ENCODE peak calls at places on chromosomes 6 and 20, in ten cellular contexts. V is AG09319, S is choroid plexus epithelial cell, L is ovary, C is OCI-LY7, J is epithelial cell of esophagus, E is heart left ventricle, G is omental fat pad, F is lower leg skin, D is hepatocyte. M is an unnamed sample.
A peak's percentile ranks its signal among the peaks of the same experiment; 100 is the strongest.

GRCh38 chr20:7893019-7893730 is 47.1 kb downstream of the HAO1 start:
- DNase-seq in V (no peak), S (no peak), L (no peak), C (no peak), J (peak; percentile 72), E (no peak), G (no peak), F (no peak), D (no peak), M (no peak)

GRCh38 chr6:159977242-159978214 is 8.6 kb downstream of the IGF2R start:
- DNase-seq in V (no peak), S (peak; percentile 51), L (peak; percentile 69), C (no peak), J (no peak), E (peak; percentile 62), G (no peak), F (no peak), D (no peak), M (no peak)

GRCh38 chr20:51036226-51036625 is 13.3 kb upstream of the KCNG1 start:
- DNase-seq in V (no peak), S (no peak), L (no peak), C (no peak), J (no peak), E (no peak), G (no peak), F (no peak), D (no peak), M (no peak)

GRCh38 chr20:49724637-49725606 is 11.2 kb upstream of the B4GALT5 start:
- DNase-seq in V (no peak), S (peak; percentile 85), L (peak; percentile 50), C (peak; percentile 44), J (peak; percentile 38), E (peak; percentile 76), G (no peak), F (peak; percentile 27), D (no peak), M (no peak)

GRCh38 chr20:11686900-11687543 is 230.7 kb upstream of the BTBD3 start:
- DNase-seq in V (no peak), S (peak; percentile 17), L (peak; percentile 46), C (no peak), J (no peak), E (peak; percentile 18), G (no peak), F (no peak), D (peak; percentile 46), M (no peak)

GRCh38 chr6:149897855-149898744 is at the start of gene RAET1E:
- DNase-seq in V (no peak), S (no peak), L (peak; percentile 31), C (peak; percentile 35), J (peak; percentile 39), E (no peak), G (no peak), F (no peak), D (no peak), M (no peak)

GRCh38 chr6:119544325-119545150 is 195.0 kb upstream of the MAN1A1 start:
- DNase-seq in V (no peak), S (no peak), L (no peak), C (no peak), J (no peak), E (no peak), G (no peak), F (no peak), D (peak; percentile 5), M (no peak)

GRCh38 chr20:53971096-53971683 is 99.2 kb downstream of the BCAS1 start:
- DNase-seq in V (no peak), S (no peak), L (no peak), C (no peak), J (no peak), E (no peak), G (no peak), F (no peak), D (no peak), M (no peak)

GRCh38 chr6:1958257-1958656 is 287.1 kb downstream of the GMDS start:
- DNase-seq in V (no peak), S (no peak), L (no peak), C (no peak), J (peak; percentile 75), E (no peak), G (no peak), F (no peak), D (no peak), M (no peak)
- TF ChIP-seq CTCF in V (no peak), S (no peak), L (no peak), C (no peak), J (no peak), E (no peak), G (no peak), F (no peak), D (no peak), M (no peak)

DNA sequence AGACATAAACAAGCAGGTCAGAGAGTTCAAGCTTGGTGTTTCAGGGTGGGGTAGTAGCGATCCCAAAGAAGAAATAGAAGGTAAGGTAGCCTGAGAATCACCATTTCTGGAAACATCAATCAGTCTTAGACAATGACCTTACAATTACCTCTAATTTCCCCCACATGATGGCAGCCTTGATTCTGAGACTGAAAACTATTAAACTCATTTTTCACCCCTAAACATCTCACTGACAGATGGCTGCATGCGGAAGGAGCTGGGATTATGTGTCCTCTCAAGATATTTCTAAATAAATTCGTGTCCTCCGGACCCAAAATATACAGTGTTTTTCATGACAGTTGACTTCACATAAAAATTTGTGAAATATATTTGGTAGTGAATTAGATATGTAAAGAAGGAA is 61.0 kb downstream of the KIF6 start:
- DNase-seq in V (no peak), S (peak; percentile 23), L (no peak), C (no peak), J (no peak), E (no peak), G (no peak), F (no peak), D (no peak), M (no peak)
- TF ChIP-seq CTCF in V (no peak), S (peak; percentile 18), L (no peak), C (peak; percentile 26), J (no peak), E (no peak), G (no peak), F (no peak), D (no peak), M (no peak)

GRCh38 chr6:5214570-5215052 is 46.1 kb downstream of the LYRM4 start:
- DNase-seq in V (no peak), S (peak; percentile 93), L (peak; percentile 58), C (peak; percentile 12), J (peak; percentile 73), E (peak; percentile 52), G (no peak), F (no peak), D (peak; percentile 51), M (no peak)

GRCh38 chr6:5215181-5215580 is 45.6 kb downstream of the LYRM4 start:
- DNase-seq in V (no peak), S (no peak), L (no peak), C (no peak), J (no peak), E (no peak), G (no peak), F (no peak), D (no peak), M (no peak)

GRCh38 chr6:5215799-5216198 is 45.0 kb downstream of the LYRM4 start:
- DNase-seq in V (no peak), S (no peak), L (no peak), C (no peak), J (no peak), E (no peak), G (no peak), F (no peak), D (no peak), M (no peak)

GRCh38 chr6:5219292-5219691 is 41.5 kb downstream of the LYRM4 start:
- DNase-seq in V (no peak), S (no peak), L (no peak), C (no peak), J (peak; percentile 22), E (no peak), G (no peak), F (no peak), D (no peak), M (no peak)

DNA sequence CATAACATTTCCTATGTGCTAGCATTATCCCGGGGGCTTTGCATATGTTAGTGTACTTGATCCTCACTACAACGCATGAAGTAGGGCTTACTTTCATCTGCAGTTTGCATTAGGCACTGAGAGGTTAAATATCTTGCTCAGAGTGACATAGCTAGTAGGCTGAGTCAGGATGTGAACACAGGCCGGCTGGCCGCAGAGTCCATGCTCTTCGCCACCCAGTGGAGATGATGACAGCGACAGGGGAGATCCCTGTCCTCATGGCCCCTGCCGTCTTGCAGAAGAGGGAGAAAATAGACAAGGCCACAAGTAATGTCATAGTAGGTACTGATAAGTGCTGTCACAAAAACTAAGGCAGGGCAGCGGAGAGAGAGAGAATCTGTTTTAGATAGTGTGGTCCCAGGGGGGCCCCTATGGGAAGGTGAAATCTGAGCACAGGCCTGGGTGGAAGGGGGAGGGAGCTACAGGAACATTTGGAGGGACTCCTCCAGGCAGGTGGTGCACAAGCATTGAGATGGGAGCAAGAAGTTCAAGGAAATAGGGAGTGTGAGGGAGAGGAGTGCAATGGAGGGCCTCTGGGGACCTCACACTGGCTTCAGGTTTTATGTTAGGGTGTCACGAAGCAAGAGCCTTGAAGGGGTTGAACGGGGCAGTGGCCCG is 46.8 kb downstream of the LYRM4 start:
- DNase-seq in V (no peak), S (peak; percentile 81), L (no peak), C (no peak), J (no peak), E (no peak), G (no peak), F (no peak), D (no peak), M (no peak)
- TF ChIP-seq CTCF in V (no peak), S (peak; percentile 63), L (no peak), C (no peak), J (no peak), E (peak; percentile 34), G (no peak), F (no peak), D (peak; percentile 10), M (no peak)

GRCh38 chr6:144840619-144841018 is 555.5 kb downstream of the UTRN start:
- DNase-seq in V (no peak), S (peak; percentile 73), L (no peak), C (no peak), J (no peak), E (no peak), G (no peak), F (no peak), D (no peak), M (no peak)

GRCh38 chr6:144847906-144848305 is 562.8 kb downstream of the UTRN start:
- DNase-seq in V (no peak), S (no peak), L (no peak), C (no peak), J (no peak), E (no peak), G (no peak), F (no peak), D (no peak), M (no peak)

GRCh38 chr6:144845181-144845580 is 560.0 kb downstream of the UTRN start:
- DNase-seq in V (no peak), S (peak; percentile 43), L (no peak), C (no peak), J (no peak), E (no peak), G (no peak), F (no peak), D (no peak), M (no peak)

GRCh38 chr6:144843701-144844100 is 558.6 kb downstream of the UTRN start:
- DNase-seq in V (no peak), S (no peak), L (no peak), C (no peak), J (no peak), E (no peak), G (no peak), F (no peak), D (no peak), M (no peak)

DNA sequence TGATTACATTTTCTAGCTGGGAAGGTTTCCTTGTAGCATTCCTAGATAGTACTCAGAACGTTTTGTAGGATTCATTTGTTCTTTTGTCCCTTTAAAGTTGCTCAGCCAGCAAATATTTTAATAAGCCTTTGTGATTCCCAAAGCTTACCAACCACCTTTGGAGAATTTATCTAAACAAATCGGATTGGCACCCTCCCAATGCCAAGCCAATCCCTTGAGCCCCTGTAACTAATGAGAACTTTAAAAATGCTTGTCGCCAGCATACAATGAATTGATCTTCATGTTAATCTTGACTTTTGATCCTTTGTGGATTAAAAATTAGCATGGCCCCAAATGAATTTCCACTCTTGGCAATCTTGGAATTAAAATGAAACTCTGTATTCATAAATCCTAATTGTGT is 559.5 kb downstream of the UTRN start:
- DNase-seq in V (no peak), S (no peak), L (no peak), C (no peak), J (no peak), E (no peak), G (no peak), F (no peak), D (no peak), M (no peak)
- TF ChIP-seq CTCF in V (no peak), S (no peak), L (no peak), C (no peak), J (no peak), E (no peak), G (no peak), F (no peak), D (no peak), M (no peak)

M was measured in GM20000.